ENCODE peak calls at places on chromosomes 1 and 21, in seven cellular contexts. E, X, N, K, D, Z and J are unnamed samples.

GRCh38 chr1:8396083-8396911 is 78.4 kb downstream of the SLC45A1 start:
- DNase-seq in Z (no peak), K (no peak), D (no peak), N (peak), X (no peak), E (no peak), J (no peak)

GRCh38 chr1:210754931-210755670 is 378.8 kb downstream of the KCNH1 start:
- DNase-seq in E (no peak), N (no peak), Z (no peak), X (no peak), D (no peak), K (no peak), J (no peak)

GRCh38 chr1:224377676-224378006 is 21.0 kb downstream of the CNIH4 start:
- DNase-seq in K (no peak), E (peak), N (no peak), Z (no peak), D (peak), X (no peak), J (no peak)

GRCh38 chr1:10753279-10753678 is 43.2 kb downstream of the CASZ1 start:
- DNase-seq in E (no peak), N (peak), X (no peak), K (peak), Z (no peak), D (no peak), J (no peak)

GRCh38 chr21:41597811-41598231 is 89.9 kb upstream of the TMPRSS2 start:
- DNase-seq in K (no peak), Z (no peak), N (no peak), E (no peak), D (no peak), X (no peak), J (no peak)

GRCh38 chr1:227786673-227787512 is 28.6 kb upstream of the PRSS38 start:
- DNase-seq in D (no peak), X (no peak), N (peak), K (no peak), E (no peak), Z (no peak), J (peak)

GRCh38 chr1:234108921-234109320 is 204.4 kb downstream of the SLC35F3 start:
- DNase-seq in X (no peak), D (no peak), K (no peak), Z (no peak), E (no peak), N (no peak), J (no peak)

GRCh38 chr1:20339811-20340457 is 49.3 kb downstream of the VWA5B1 start:
- DNase-seq in E (no peak), Z (no peak), N (peak), D (no peak), K (no peak), X (no peak), J (no peak)

GRCh38 chr1:8754993-8755392 is 62.4 kb downstream of the RERE start:
- DNase-seq in K (no peak), N (peak), X (no peak), E (no peak), D (no peak), Z (no peak), J (no peak)

GRCh38 chr1:117034791-117035290 is 25.3 kb upstream of the TTF2 start:
- DNase-seq in X (no peak), N (no peak), K (no peak), Z (no peak), D (no peak), E (no peak), J (no peak)

GRCh38 chr21:27171704-27172103 is 204.8 kb upstream of the ADAMTS5 start:
- DNase-seq in X (peak), E (no peak), N (no peak), Z (no peak), D (no peak), K (no peak), J (no peak)
- TF ChIP-seq CTCF in X (no peak), E (no peak), N (no peak), Z (no peak), D (no peak), K (no peak), J (no peak)

GRCh38 chr1:236545621-236546169 is 21.9 kb downstream of the LGALS8 start:
- DNase-seq in Z (no peak), N (no peak), E (no peak), K (no peak), D (no peak), X (no peak), J (no peak)

GRCh38 chr1:236540813-236541465 is 17.2 kb downstream of the LGALS8 start:
- DNase-seq in E (no peak), N (no peak), D (no peak), K (no peak), Z (no peak), X (no peak), J (no peak)

GRCh38 chr1:236541710-236542109 is 17.9 kb downstream of the LGALS8 start:
- DNase-seq in Z (no peak), N (no peak), E (no peak), D (no peak), K (no peak), X (no peak), J (no peak)

DNA sequence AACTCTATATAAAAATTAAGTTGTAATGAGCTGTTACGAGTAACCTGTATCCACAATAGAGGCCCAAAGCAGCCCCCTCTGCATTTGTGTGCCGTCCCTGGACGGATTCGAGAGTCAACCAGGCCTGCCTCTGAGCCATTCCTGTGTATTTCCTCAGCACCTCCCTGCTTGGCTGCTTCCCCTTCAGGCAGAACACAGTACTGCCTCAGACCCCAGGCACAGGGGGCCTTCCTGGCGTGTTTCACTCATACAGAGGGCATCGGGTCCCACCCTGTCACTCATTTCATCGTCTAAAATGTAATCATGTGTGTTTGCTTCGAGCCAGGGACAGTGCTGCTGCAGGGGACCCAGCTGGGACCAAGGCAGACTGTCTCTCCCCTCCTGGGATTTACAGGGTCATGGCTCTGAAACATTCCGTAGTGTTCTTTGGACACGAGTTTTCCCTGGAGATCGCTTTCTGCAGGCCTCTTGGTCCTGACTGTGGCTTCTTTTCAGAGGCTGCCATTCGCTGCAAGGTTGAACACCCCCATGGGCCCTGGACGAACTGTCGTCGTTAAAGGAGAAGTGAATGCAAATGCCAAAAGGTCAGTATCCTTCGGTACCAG is 19.4 kb downstream of the LGALS8 start:
- DNase-seq in D (no peak), N (peak), X (no peak), K (peak), Z (no peak), E (no peak), J (no peak)
- TF ChIP-seq CTCF in D (peak), N (peak), X (no peak), K (peak), Z (no peak), E (no peak), J (peak)

GRCh38 chr1:40092811-40093617 is 4.0 kb downstream of the PPT1 start:
- DNase-seq in N (no peak), D (no peak), X (no peak), E (no peak), K (no peak), Z (no peak), J (no peak)

GRCh38 chr1:40094481-40095110 is 2.5 kb downstream of the PPT1 start:
- DNase-seq in D (no peak), Z (no peak), E (no peak), X (no peak), K (no peak), N (no peak), J (no peak)

GRCh38 chr1:40092241-40092640 is 4.8 kb downstream of the PPT1 start:
- DNase-seq in Z (no peak), E (no peak), D (no peak), N (no peak), X (no peak), K (no peak), J (no peak)

GRCh38 chr1:40096646-40096976 is 441 bp downstream of the PPT1 start:
- DNase-seq in E (no peak), K (no peak), D (no peak), N (no peak), X (no peak), Z (no peak), J (no peak)

GRCh38 chr1:40096977-40097782 is at the start of gene PPT1:
- DNase-seq in K (peak), D (peak), E (peak), X (no peak), N (peak), Z (peak), J (peak)
- TF ChIP-seq CTCF in K (no peak), D (no peak), E (peak), X (peak), N (no peak), Z (peak), J (no peak)

DNA sequence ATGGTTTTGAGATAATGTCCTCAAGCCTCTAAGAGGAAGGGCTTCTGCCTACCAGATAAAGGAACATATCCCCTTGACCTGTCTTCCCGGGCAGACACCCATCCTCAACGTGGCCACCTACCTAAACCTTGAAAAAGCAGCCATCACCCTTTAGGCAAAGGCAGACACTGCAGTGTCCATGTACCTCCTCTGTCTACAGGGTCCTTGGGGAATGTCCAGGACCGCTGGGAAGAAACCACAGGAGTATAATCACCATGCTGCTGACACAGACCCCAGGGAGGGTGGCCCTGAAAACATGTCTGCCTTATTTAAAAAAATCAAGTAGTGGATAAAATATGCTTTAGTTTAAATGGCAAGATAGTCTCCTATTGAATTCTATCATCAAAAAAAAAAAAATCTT is 16.6 kb downstream of the BCAR3 start:
- DNase-seq in K (no peak), Z (no peak), X (no peak), E (no peak), D (no peak), N (no peak), J (no peak)
- TF ChIP-seq CTCF in K (no peak), Z (no peak), X (no peak), E (no peak), D (no peak), N (no peak), J (no peak)

GRCh38 chr1:175206687-175207086 is 14.1 kb upstream of the KIAA0040 start:
- DNase-seq in E (no peak), Z (no peak), N (no peak), K (no peak), X (no peak), D (no peak), J (no peak)

GRCh38 chr1:175208773-175209492 is 16.4 kb upstream of the KIAA0040 start:
- DNase-seq in K (no peak), N (no peak), D (peak), Z (no peak), E (no peak), X (no peak), J (no peak)

GRCh38 chr1:175210744-175211143 is 18.2 kb upstream of the KIAA0040 start:
- DNase-seq in N (no peak), E (no peak), K (no peak), D (no peak), Z (no peak), X (no peak), J (no peak)

GRCh38 chr1:175207971-175208370 is 15.4 kb upstream of the KIAA0040 start:
- DNase-seq in N (no peak), K (no peak), Z (no peak), D (no peak), E (no peak), X (no peak), J (no peak)

GRCh38 chr1:175209493-175209921 is 16.9 kb upstream of the KIAA0040 start:
- DNase-seq in K (no peak), E (no peak), N (no peak), X (no peak), D (peak), Z (no peak), J (no peak)
- TF ChIP-seq CTCF in K (no peak), E (no peak), N (no peak), X (no peak), D (no peak), Z (no peak), J (no peak)

DNA sequence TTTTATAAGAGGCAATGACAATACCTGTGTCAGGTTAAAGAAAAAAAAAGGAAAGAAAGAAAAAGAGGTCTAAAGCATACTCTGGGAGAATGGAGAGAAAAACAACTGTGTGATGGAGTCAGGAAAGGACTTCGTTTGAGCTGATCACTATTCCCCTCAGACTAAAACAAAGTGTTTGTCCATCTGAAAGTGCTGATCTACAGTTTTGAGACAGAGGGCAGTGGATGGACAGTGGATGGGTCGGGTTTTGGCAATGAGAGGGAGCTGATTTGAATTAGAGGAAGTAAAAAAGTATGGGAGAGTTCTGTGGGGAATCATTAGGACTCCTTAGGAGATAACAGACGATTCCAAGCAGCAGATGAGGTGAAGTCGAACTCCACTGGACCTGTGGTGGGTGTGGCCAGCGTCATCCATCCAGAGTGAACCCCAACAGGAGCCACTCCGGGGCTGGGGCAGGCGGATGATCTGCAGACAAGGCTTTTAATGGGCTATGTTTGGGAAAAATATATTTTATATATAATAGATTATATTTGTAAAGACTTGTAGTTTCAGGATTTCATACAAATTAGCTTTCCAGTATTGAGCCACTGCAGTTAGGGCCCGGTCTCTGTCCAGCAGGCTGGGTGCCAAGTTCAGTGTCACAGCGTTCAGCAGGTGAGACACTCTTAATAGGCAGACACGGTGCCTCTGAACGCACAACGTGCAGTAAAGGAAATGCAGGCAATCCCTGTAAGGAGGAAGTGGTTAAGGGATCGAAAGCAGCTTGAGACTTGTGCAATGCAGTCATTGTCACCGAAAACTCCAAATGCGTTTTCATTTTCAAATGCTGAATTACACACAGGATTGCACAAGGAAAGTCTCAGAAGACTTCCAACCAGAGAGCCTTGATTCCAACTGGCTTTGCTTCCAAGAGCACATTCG is 62.1 kb downstream of the PTGS2 start:
- DNase-seq in E (no peak), Z (peak), D (peak), K (no peak), N (peak), X (no peak), J (no peak)
- TF ChIP-seq CTCF in E (no peak), Z (no peak), D (no peak), K (no peak), N (no peak), X (peak), J (no peak)

GRCh38 chr1:193058529-193059281 is 455 bp downstream of the UCHL5 start:
- DNase-seq in N (peak), Z (peak), X (no peak), K (peak), D (peak), E (peak), J (no peak)
- TF ChIP-seq CTCF in N (no peak), Z (no peak), X (no peak), K (no peak), D (no peak), E (no peak), J (no peak)

GRCh38 chr1:160670701-160671100 is 23.9 kb upstream of the SLAMF1 start:
- DNase-seq in K (no peak), N (no peak), D (no peak), E (no peak), Z (no peak), X (no peak), J (no peak)

GRCh38 chr1:160674415-160674814 is 27.6 kb upstream of the SLAMF1 start:
- DNase-seq in K (no peak), Z (no peak), X (no peak), E (no peak), N (no peak), D (no peak), J (no peak)

GRCh38 chr1:160671603-160672002 is 24.8 kb upstream of the SLAMF1 start:
- DNase-seq in E (no peak), D (no peak), X (no peak), N (peak), K (no peak), Z (no peak), J (no peak)

GRCh38 chr1:160672789-160673695 is 26.2 kb upstream of the SLAMF1 start:
- DNase-seq in E (no peak), X (no peak), Z (no peak), D (no peak), N (peak), K (no peak), J (no peak)

DNA sequence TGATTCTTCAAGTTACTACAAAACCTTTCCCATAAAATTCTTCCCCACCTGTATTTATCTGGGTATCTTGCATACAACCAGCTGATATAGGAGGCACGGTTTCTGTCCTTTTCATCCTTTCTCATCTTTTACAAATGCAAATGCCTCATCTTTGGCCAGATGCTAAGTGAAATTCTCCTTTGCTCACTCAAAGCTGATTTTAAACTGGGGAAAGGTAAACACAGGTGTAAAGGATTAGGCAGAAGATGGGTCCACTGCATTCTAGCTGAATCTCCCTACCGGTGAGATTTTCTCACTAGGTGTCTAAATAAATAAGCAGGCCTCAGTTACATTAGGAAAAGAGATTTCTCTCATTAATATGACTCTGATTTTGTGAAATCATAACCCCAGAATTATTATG is 25.3 kb upstream of the SLAMF1 start:
- DNase-seq in Z (no peak), K (no peak), D (no peak), N (peak), X (no peak), E (no peak), J (no peak)
- TF ChIP-seq CTCF in Z (no peak), K (no peak), D (no peak), N (no peak), X (no peak), E (no peak), J (no peak)